ENCODE peak calls at places on chromosomes 1 and 21, in ten cellular contexts. V, D, X, H, P, Q, B, L, G and F are unnamed samples. For H3K9me3, the result is how much of the 10 kb centered on the place peaks cover.

GRCh38 chr1:40182956-40183710 is 21.9 kb downstream of the RLF start:
- DNase-seq in L (no peak), Q (no peak), G (peak), P (no peak), V (no peak), D (no peak), B (no peak), H (peak), X (peak), F (no peak)

GRCh38 chr1:46039571-46040052 is 92.8 kb downstream of the PIK3R3 start:
- DNase-seq in G (no peak), V (no peak), H (peak), B (no peak), D (peak), Q (no peak), L (no peak), X (no peak), P (no peak), F (no peak)

GRCh38 chr1:197976368-197976767 is 59.2 kb downstream of the LHX9 start:
- DNase-seq in V (no peak), X (no peak), Q (no peak), L (no peak), D (no peak), G (peak), H (peak), P (no peak), B (no peak), F (no peak)

GRCh38 chr21:30042443-30042842 is 102.6 kb upstream of the GRIK1 start:
- DNase-seq in D (no peak), P (no peak), L (no peak), V (no peak), X (no peak), H (no peak), G (no peak), Q (no peak), B (no peak), F (no peak)

GRCh38 chr1:223732993-223733798 is 20.9 kb downstream of the CAPN2 start:
- DNase-seq in P (no peak), Q (no peak), B (no peak), X (no peak), G (no peak), D (peak), H (peak), V (no peak), L (no peak), F (no peak)

GRCh38 chr1:110208916-110209650 is 1.0 kb upstream of the KCNC4 start:
- DNase-seq in V (no peak), Q (no peak), H (no peak), B (no peak), P (no peak), L (no peak), D (peak), X (no peak), G (no peak), F (no peak)

GRCh38 chr1:34398916-34399275 is 222.2 kb downstream of the C1orf94 start:
- DNase-seq in X (no peak), H (no peak), D (no peak), P (no peak), B (no peak), L (no peak), Q (no peak), V (no peak), G (no peak), F (no peak)

GRCh38 chr1:33041026-33041425 is 4.3 kb upstream of the AK2 start:
- DNase-seq in D (no peak), B (no peak), P (no peak), L (no peak), V (no peak), Q (no peak), X (no peak), G (no peak), H (no peak), F (no peak)

GRCh38 chr21:29673096-29673610 is 266.6 kb downstream of the GRIK1 start:
- DNase-seq in D (no peak), V (no peak), H (no peak), L (no peak), Q (no peak), G (no peak), P (no peak), X (no peak), B (no peak), F (no peak)

GRCh38 chr1:230212405-230212936 is 145.4 kb downstream of the GALNT2 start:
- DNase-seq in D (no peak), P (no peak), L (no peak), B (no peak), X (no peak), Q (no peak), G (no peak), H (no peak), V (no peak), F (peak)

GRCh38 chr21:16912075-16912474 is 600.8 kb upstream of the CXADR start:
- DNase-seq in H (peak), V (no peak), L (no peak), D (no peak), G (no peak), P (no peak), B (no peak), X (no peak), Q (no peak), F (no peak)

GRCh38 chr1:224668991-224669390 is 52.9 kb downstream of the CNIH3 start:
- DNase-seq in L (no peak), V (no peak), G (no peak), P (no peak), D (peak), B (no peak), X (no peak), Q (no peak), H (no peak), F (no peak)

GRCh38 chr1:92538413-92539061 is 51.8 kb upstream of the GFI1 start:
- DNase-seq in D (no peak), L (no peak), H (peak), X (no peak), G (no peak), V (no peak), B (no peak), P (no peak), Q (no peak), F (no peak)

GRCh38 chr1:10146391-10146790 is 64.0 kb upstream of the KIF1B start:
- DNase-seq in X (no peak), L (peak), V (no peak), P (no peak), B (no peak), Q (no peak), G (no peak), H (no peak), D (no peak), F (no peak)

GRCh38 chr1:46623733-46624695 is 7.4 kb upstream of the MOB3C start:
- DNase-seq in X (no peak), B (no peak), D (no peak), P (no peak), V (no peak), Q (no peak), G (no peak), L (no peak), H (peak), F (no peak)

GRCh38 chr1:6028042-6028895 is 17.4 kb upstream of the KCNAB2 start:
- DNase-seq in G (no peak), Q (no peak), X (no peak), H (peak), B (peak), P (no peak), V (peak), L (no peak), D (no peak), F (peak)

GRCh38 chr1:69921501-69921900 is 283.9 kb downstream of the LRRC40 start:
- DNase-seq in D (no peak), G (no peak), X (no peak), B (no peak), V (no peak), P (no peak), H (no peak), L (no peak), Q (no peak), F (no peak)

GRCh38 chr1:5888606-5889211 is 103.5 kb downstream of the NPHP4 start:
- DNase-seq in L (no peak), P (no peak), B (no peak), X (peak), H (no peak), V (peak), Q (no peak), G (peak), D (no peak), F (no peak)

GRCh38 chr1:212774584-212774983 is 17.0 kb downstream of the NSL1 start:
- DNase-seq in D (no peak), Q (no peak), V (no peak), G (peak), B (no peak), H (peak), P (no peak), L (no peak), X (no peak), F (no peak)

GRCh38 chr1:246415028-246415427 is 92.1 kb downstream of the SMYD3 start:
- DNase-seq in V (no peak), H (no peak), P (no peak), Q (no peak), B (no peak), L (no peak), D (no peak), X (no peak), G (no peak), F (no peak)

GRCh38 chr1:224340711-224341384 is 10.9 kb upstream of the NVL start:
- DNase-seq in B (peak), P (no peak), V (peak), L (no peak), G (peak), H (no peak), Q (no peak), D (peak), X (peak), F (peak)

GRCh38 chr21:32372755-32373154 is 20.1 kb downstream of the URB1 start:
- DNase-seq in L (no peak), H (peak), G (no peak), D (no peak), B (no peak), P (no peak), X (no peak), Q (no peak), V (no peak), F (no peak)

GRCh38 chr1:28986296-28986910 is 72.0 kb downstream of the EPB41 start:
- DNase-seq in X (no peak), H (no peak), B (no peak), Q (no peak), V (no peak), L (no peak), P (no peak), G (no peak), D (no peak), F (no peak)

GRCh38 chr1:166174108-166174507 is 7.3 kb upstream of the FAM78B start:
- DNase-seq in H (no peak), X (peak), D (peak), V (no peak), P (no peak), G (no peak), L (no peak), B (no peak), Q (no peak), F (no peak)

GRCh38 chr1:45796946-45797345 is 6.5 kb upstream of the MAST2 start:
- DNase-seq in V (no peak), Q (no peak), L (no peak), D (no peak), B (no peak), G (no peak), H (no peak), P (no peak), X (peak), F (no peak)

GRCh38 chr1:84037758-84038611 is 39.1 kb upstream of the TTLL7 start:
- DNase-seq in B (no peak), H (no peak), D (peak), X (no peak), V (no peak), P (no peak), Q (no peak), G (no peak), L (no peak), F (no peak)
- TF ChIP-seq CTCF in B (no peak), H (no peak), D (no peak), X (no peak), V (no peak), P (no peak), Q (no peak), G (no peak), L (no peak), F (no peak)

DNA sequence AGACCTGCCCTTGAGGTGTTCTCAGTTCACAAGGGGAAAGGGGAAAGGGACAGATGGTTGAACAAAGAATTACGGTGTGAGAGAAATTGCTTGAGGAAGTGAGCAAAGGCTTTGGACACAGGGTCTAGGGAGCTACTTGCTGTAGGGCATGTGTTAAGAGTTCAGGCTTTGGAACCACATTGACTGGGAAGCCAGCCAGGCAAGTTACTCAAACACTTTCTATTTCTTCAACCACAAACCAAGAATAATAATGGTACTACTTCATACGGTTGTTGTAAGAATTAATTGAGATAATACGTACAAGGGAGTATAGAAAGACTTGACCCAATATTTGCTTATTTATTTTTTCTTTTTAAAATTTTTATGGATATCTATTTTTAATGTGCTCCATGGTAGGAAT is 26.6 kb downstream of the AK4 start:
- DNase-seq in X (peak), L (peak), B (peak), G (no peak), Q (peak), H (peak), P (peak), D (peak), V (peak), F (no peak)
- H3K4me3 ChIP-seq in X (no peak), L (no peak), B (no peak), G (no peak), Q (no peak), H (no peak), P (no peak), D (no peak), V (no peak), F (no peak)

GRCh38 chr21:7951854-7952519 is 2569.4 kb upstream of the TPTE start:
- DNase-seq in H (no peak), L (no peak), P (no peak), V (no peak), Q (no peak), B (no peak), D (no peak), G (no peak), X (no peak), F (no peak)

GRCh38 chr21:7952648-7953047 is 2568.7 kb upstream of the TPTE start:
- DNase-seq in D (no peak), P (no peak), B (no peak), L (no peak), G (no peak), Q (no peak), X (no peak), V (no peak), H (no peak), F (no peak)

GRCh38 chr21:7953058-7953457 is 2568.3 kb upstream of the TPTE start:
- DNase-seq in Q (no peak), G (no peak), V (no peak), H (no peak), L (no peak), B (no peak), P (no peak), X (no peak), D (no peak), F (no peak)

DNA sequence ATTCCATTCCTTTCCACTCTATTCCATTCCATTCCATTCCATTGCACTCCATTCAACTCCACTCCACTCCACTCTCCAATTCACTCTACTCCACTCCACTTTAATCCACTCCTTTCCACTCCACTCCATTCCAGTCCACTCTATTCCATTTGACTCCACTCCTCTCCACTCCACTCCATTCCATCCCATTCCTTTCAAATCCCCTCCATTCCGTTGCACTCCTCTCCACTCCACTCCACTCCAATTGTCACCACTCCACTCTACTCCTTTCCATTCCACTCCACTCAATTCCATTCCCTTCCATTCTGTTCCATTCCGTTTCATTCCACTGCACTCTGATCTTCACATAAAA is 2563.7 kb upstream of the TPTE start:
- DNase-seq in H (no peak), Q (no peak), L (no peak), D (no peak), X (no peak), P (no peak), G (no peak), B (no peak), V (no peak), F (no peak)
- H3K9me3 ChIP-seq in H (under half), Q (under half), L (half or more), D (under half), X (under half), P (half or more), G (under half), B (under half), V (half or more), F (half or more)

GRCh38 chr1:26724118-26724517 is 28.3 kb downstream of the ARID1A start:
- DNase-seq in G (no peak), H (no peak), L (no peak), Q (no peak), V (no peak), B (no peak), P (no peak), D (no peak), X (no peak), F (no peak)
- TF ChIP-seq CTCF in G (no peak), H (no peak), L (no peak), Q (no peak), V (no peak), B (no peak), P (no peak), D (no peak), X (no peak), F (no peak)

DNA sequence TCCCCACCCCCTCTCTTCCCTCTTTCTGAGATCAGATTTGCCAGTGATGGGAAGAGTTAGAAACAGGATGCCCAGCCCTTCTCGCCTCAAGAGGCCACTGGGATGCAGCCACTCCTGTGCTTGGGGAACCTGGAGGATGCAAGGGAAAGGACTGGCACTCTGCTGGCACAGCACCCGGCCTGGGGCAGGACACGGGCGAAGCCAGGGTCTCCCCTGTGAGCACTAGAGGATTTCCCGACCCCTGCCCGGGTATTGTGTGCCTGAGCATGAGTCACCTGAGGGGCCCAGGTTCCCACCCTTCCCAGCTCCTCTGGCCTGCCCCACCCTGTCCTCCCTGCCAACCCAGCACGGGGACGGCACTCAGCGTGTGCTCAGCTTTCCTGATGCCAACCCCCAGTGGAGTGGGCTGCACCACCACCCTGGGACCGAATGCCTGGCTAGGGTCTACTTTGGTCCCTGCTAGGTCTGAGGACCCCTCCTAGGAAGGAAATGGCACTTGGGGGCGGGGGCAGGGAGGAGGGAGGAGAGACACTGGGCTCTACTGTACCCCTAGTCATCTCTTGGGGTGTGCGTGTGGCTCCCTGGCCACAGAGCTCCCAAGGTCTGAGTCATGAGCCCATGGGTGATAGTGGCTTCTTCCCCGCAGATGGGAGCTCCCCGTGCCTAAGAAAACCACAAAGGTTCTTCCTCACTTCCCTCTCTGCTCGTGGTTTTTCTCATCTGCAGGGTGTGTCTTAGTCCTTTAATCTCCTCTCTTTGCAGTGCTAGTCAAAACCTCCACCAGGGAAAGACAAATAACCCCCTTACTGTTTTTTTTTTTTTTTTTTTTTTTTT is 12.4 kb downstream of the LMNA start:
- DNase-seq in V (peak), H (peak), L (peak), P (no peak), B (no peak), G (peak), Q (peak), X (no peak), D (no peak), F (peak)
- H3K4me3 ChIP-seq in V (peak), H (no peak), L (peak), P (peak), B (no peak), G (peak), Q (peak), X (no peak), D (no peak), F (no peak)

DNA sequence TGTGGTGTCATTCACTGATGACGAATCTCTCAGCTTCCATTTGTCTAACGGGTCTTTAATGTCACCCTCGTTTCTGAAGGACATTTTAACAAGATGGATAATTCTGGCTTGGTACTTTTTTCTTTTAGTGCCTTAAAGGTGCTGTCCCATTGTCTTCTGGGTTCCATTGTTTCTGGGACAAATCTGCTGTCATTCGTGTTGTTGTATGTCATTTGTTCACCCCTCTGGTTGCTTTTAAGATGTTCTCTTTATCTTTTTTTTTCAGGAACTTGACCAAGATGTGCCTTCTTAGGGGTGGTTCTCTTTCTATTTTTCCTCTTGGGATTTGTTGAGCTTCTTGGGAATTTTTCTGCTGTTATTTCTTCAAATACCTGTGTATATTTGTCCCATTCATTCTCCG is 14.0 kb upstream of the MMEL1 start:
- DNase-seq in X (no peak), Q (no peak), V (no peak), B (no peak), G (peak), D (no peak), H (no peak), P (no peak), L (no peak), F (no peak)
- H3K9me3 ChIP-seq in X (under half), Q (under half), V (under half), B (under half), G (under half), D (under half), H (under half), P (under half), L (under half), F (under half)

GRCh38 chr1:16915627-16915973 is 6.1 kb upstream of the CROCC start:
- DNase-seq in B (no peak), P (no peak), D (no peak), L (peak), H (no peak), Q (no peak), G (no peak), X (no peak), V (no peak), F (no peak)

GRCh38 chr1:16918371-16918770 is 3.4 kb upstream of the CROCC start:
- DNase-seq in P (no peak), V (peak), L (no peak), X (no peak), Q (peak), D (no peak), G (no peak), H (no peak), B (peak), F (no peak)

GRCh38 chr1:16907870-16908758 is 12.3 kb downstream of the RNU1-2 start:
- DNase-seq in L (no peak), P (no peak), Q (no peak), B (no peak), D (peak), X (no peak), H (no peak), G (no peak), V (no peak), F (no peak)

GRCh38 chr1:16913616-16913865 is 8.2 kb upstream of the CROCC start:
- DNase-seq in Q (no peak), H (no peak), L (no peak), P (no peak), V (no peak), B (no peak), D (no peak), X (no peak), G (no peak), F (no peak)

DNA sequence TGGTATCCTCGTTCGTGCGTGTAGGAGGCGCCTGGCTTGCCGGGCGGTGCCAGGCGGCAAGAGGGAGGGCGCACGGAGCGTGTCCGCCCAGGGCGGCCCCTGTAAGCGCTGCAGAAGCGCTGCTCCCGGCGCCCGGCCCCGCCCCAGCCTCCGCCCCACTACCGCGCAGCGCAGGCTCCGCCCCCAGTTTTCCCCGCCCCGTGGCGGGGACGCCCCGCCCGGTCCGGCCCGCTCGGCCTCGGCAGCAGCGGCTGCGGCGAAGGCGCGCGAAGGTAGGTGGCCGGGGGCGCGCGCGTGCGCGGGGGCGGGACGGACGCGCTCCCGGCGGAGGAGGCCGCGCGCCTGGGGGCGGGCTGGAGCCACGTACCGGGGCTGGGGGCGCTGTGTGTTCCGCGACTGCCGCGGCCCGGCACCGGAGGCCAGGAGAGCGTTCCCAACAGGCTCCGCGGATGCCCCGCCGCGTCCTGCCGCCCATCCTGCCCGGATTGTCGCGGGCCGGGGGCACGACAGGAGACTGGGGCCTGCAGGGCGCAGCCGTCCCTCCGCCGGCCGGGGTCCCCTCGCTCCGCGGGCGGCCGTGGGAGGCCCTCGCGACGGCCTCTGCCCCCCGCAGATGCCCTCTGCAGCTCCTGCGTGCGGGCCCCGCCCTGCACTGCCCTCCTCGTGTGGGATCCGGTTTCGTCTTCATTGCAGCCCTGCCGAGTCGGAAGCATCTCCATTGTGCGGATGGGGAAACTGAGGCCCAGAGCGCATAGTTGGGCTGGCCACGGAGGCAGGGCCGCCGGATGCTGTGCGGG is 7.7 kb upstream of the CROCC start:
- DNase-seq in Q (peak), X (peak), P (peak), D (peak), V (peak), H (peak), B (peak), G (peak), L (peak), F (peak)
- TF ChIP-seq CTCF in Q (no peak), X (no peak), P (no peak), D (no peak), V (no peak), H (peak), B (no peak), G (no peak), L (no peak), F (no peak)